ENCODE peak calls at places on chromosomes 12 and 14, in six cellular contexts. O is substantia nigra; V is stimulated activated CD4-positive, alpha-beta T cell treated with anti-CD3 and anti-CD28 coated beads, Interleukin-2, amount 100 ng/mL, for 24 hours; B is fibroblast of pulmonary artery; Z is ecto neural progenitor cell; L is NCI-H1930. R is an unnamed sample.

GRCh38 chr12:13124661-13125505 is 21.4 kb upstream of the GSG1 start:
- DNase-seq in Z (no peak), V (no peak), B (peak; percentile 83), L (no peak), O (no peak), R (no peak)

GRCh38 chr14:24398943-24399801 is at the start of gene NYNRIN:
- DNase-seq in B (peak; percentile 65), O (peak; percentile 21), L (no peak), Z (peak; percentile 80), V (peak; percentile 34), R (no peak)

GRCh38 chr12:122984612-122985358 is 4.3 kb downstream of the ARL6IP4 start:
- DNase-seq in L (no peak), B (no peak), O (peak; percentile 51), Z (no peak), V (no peak), R (no peak)

GRCh38 chr14:100827751-100828447 is 2.0 kb downstream of the MEG3 start:
- DNase-seq in B (peak; percentile 81), V (peak; percentile 15), Z (no peak), L (no peak), O (no peak), R (no peak)

GRCh38 chr12:76274699-76275098 is 73.5 kb downstream of the BBS10 start:
- DNase-seq in V (peak; percentile 38), B (no peak), L (no peak), O (no peak), Z (no peak), R (no peak)

GRCh38 chr12:75985566-75985965 is 46.0 kb downstream of the PHLDA1 start:
- DNase-seq in B (no peak), Z (no peak), L (no peak), V (no peak), O (no peak), R (no peak)

GRCh38 chr12:133106253-133106652 is 23.8 kb downstream of the ZNF891 start:
- DNase-seq in Z (no peak), V (no peak), L (no peak), B (peak; percentile 26), O (no peak), R (no peak)

GRCh38 chr14:61003571-61003970 is 22.5 kb downstream of the SLC38A6 start:
- DNase-seq in O (no peak), Z (no peak), L (no peak), B (peak; percentile 49), V (no peak), R (no peak)

GRCh38 chr14:78614651-78615050 is 444.5 kb downstream of the NRXN3 start:
- DNase-seq in L (peak; percentile 39), O (no peak), B (no peak), Z (no peak), V (no peak), R (no peak)

GRCh38 chr14:103070971-103071542 is 13.0 kb upstream of the LBHD2 start:
- DNase-seq in V (no peak), B (no peak), L (no peak), O (no peak), Z (no peak), R (no peak)

GRCh38 chr12:109527489-109528123 is 45.7 kb downstream of the MMAB start:
- DNase-seq in B (no peak), V (no peak), Z (no peak), L (no peak), O (no peak), R (no peak)

GRCh38 chr12:124240493-124240892 is 54.4 kb upstream of the RFLNA start:
- DNase-seq in B (peak; percentile 28), O (no peak), Z (no peak), V (no peak), L (peak; percentile 17), R (no peak)

GRCh38 chr12:5549011-5549410 is 117.1 kb downstream of the NTF3 start:
- DNase-seq in V (no peak), B (no peak), O (no peak), L (no peak), Z (no peak), R (peak; percentile 45)

GRCh38 chr14:69726761-69727511 is 40.0 kb upstream of the SRSF5 start:
- DNase-seq in L (peak; percentile 58), O (peak; percentile 75), B (peak; percentile 82), V (peak; percentile 87), Z (peak; percentile 90), R (peak; percentile 95)

GRCh38 chr12:7130791-7131501 is 775 bp downstream of the CLSTN3 start:
- DNase-seq in L (peak; percentile 49), V (peak; percentile 64), Z (peak; percentile 81), O (peak; percentile 17), B (peak; percentile 44), R (no peak)